ENCODE peak calls at places on chromosome 11, in four cellular contexts. M, Q, S and Y are unnamed samples.

GRCh38 chr11:24739637-24740036 is 242.8 kb downstream of the LUZP2 start:
- DNase-seq in Q (no peak), M (no peak), S (no peak), Y (no peak)

GRCh38 chr11:57349491-57350274 is 11.5 kb downstream of the P2RX3 start:
- DNase-seq in Q (no peak), S (peak), M (no peak), Y (no peak)

GRCh38 chr11:132312161-132312560 is 941.7 kb downstream of the NTM start:
- DNase-seq in M (no peak), Q (no peak), S (peak), Y (no peak)

GRCh38 chr11:118838905-118839553 is 44.7 kb upstream of the CXCR5 start:
- DNase-seq in Q (no peak), S (no peak), M (peak), Y (peak)

GRCh38 chr11:57071829-57072228 is 83.1 kb downstream of the OR5AK2 start:
- DNase-seq in S (no peak), Q (no peak), M (no peak), Y (no peak)

GRCh38 chr11:118618991-118619375 is 11.6 kb downstream of the PHLDB1 start:
- DNase-seq in Q (no peak), S (no peak), M (no peak), Y (no peak)

GRCh38 chr11:67318239-67318555 is 14.9 kb downstream of the SSH3 start:
- DNase-seq in M (no peak), S (no peak), Q (no peak), Y (no peak)

GRCh38 chr11:92475316-92475715 is 250.7 kb downstream of the FAT3 start:
- DNase-seq in S (no peak), M (no peak), Q (no peak), Y (no peak)

GRCh38 chr11:12090061-12090572 is 20.3 kb upstream of the MICAL2 start:
- DNase-seq in S (no peak), Q (no peak), M (no peak), Y (no peak)

GRCh38 chr11:130114726-130115125 is 44.9 kb upstream of the ST14 start:
- DNase-seq in S (no peak), M (no peak), Q (no peak), Y (no peak)

GRCh38 chr11:130112071-130112830 is 42.6 kb downstream of the APLP2 start:
- DNase-seq in Q (no peak), M (no peak), S (no peak), Y (no peak)

GRCh38 chr11:130118165-130118564 is 41.4 kb upstream of the ST14 start:
- DNase-seq in Q (no peak), S (no peak), M (peak), Y (peak)

GRCh38 chr11:130114281-130114680 is 44.6 kb downstream of the APLP2 start:
- DNase-seq in S (no peak), M (no peak), Q (no peak), Y (no peak)

DNA sequence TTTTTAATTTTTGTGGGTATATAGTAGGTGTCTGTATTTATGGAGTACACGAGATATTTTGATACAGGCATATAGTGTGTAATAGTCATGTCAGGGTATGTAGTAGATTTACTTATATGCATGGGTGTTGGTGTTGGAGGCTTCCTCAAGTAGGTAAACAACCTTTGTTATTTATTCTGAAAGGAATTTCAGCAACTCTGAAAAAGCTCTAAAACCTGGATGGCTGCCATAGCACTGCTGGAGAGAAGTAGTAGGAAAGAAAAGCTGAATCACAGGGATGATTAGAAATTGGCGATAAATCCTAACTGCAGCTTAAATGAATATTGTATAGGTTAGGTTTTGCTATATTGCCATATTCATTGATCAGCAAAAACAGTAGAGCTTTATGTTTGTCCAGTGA is 44.4 kb upstream of the ST14 start:
- DNase-seq in Q (no peak), S (peak), M (no peak), Y (no peak)
- H3K4me3 ChIP-seq in Q (no peak), S (no peak), M (no peak), Y (no peak)

GRCh38 chr11:77062924-77063323 is 3.8 kb upstream of the CAPN5 start:
- DNase-seq in Q (no peak), M (no peak), S (no peak), Y (no peak)
- TF ChIP-seq CTCF in Q (no peak), M (no peak), S (no peak), Y (no peak)

GRCh38 chr11:72075756-72076155 is 4.6 kb downstream of the NUMA1 start:
- DNase-seq in Q (no peak), S (no peak), M (no peak), Y (no peak)

GRCh38 chr11:72081184-72081644 is 564 bp downstream of the LRRC51 start:
- DNase-seq in Q (no peak), S (no peak), M (no peak), Y (no peak)

GRCh38 chr11:72080326-72081183 is at the start of the genes LRRC51 and NUMA1:
- DNase-seq in M (peak), Q (peak), S (peak), Y (peak)

GRCh38 chr11:72079776-72080325 is 491 bp downstream of the NUMA1 start:
- DNase-seq in M (no peak), Q (peak), S (no peak), Y (no peak)

GRCh38 chr11:72078477-72078876 is 1.9 kb downstream of the NUMA1 start:
- DNase-seq in S (no peak), Q (no peak), M (no peak), Y (no peak)
- H3K4me3 ChIP-seq in S (peak), Q (no peak), M (peak), Y (no peak)

DNA sequence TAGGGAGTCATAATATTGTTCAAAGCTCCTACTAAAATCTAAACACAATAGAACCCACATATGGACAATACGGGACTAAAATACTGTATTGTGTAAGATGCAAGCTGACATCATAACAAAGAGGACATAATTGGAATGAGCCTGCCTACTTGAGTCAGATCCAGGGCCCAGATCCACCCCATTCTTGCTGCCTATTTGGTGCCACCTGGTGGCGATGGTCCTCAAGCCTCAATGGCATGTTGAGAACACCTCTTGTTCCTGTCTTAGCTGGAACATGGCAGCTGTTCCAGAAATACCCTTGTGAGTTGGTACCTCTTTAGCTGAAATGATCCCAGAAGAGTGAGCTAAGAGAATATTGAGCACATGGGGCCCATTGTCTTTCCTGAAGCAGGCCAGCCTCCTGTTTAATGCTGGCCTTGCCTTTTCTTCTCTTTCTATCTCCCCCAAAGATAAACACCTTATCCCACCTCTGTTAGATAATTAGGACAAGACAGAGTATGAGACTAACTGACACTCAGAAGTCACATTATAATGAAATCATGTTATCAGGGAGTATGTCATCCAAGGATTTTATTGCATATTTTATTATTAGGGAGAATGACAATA is 680.9 kb upstream of the ANO5 start:
- DNase-seq in M (no peak), S (peak), Q (peak), Y (peak)
- TF ChIP-seq CTCF in M (peak), S (peak), Q (peak), Y (peak)

GRCh38 chr11:17839450-17839849 is 104.9 kb downstream of the KCNC1 start:
- DNase-seq in M (no peak), Q (no peak), S (no peak), Y (no peak)

GRCh38 chr11:17839973-17840611 is 105.5 kb downstream of the KCNC1 start:
- DNase-seq in M (no peak), S (peak), Q (no peak), Y (no peak)

GRCh38 chr11:17838102-17838501 is 103.5 kb downstream of the KCNC1 start:
- DNase-seq in S (no peak), M (no peak), Q (no peak), Y (no peak)
- H3K4me3 ChIP-seq in S (no peak), M (no peak), Q (no peak), Y (no peak)

DNA sequence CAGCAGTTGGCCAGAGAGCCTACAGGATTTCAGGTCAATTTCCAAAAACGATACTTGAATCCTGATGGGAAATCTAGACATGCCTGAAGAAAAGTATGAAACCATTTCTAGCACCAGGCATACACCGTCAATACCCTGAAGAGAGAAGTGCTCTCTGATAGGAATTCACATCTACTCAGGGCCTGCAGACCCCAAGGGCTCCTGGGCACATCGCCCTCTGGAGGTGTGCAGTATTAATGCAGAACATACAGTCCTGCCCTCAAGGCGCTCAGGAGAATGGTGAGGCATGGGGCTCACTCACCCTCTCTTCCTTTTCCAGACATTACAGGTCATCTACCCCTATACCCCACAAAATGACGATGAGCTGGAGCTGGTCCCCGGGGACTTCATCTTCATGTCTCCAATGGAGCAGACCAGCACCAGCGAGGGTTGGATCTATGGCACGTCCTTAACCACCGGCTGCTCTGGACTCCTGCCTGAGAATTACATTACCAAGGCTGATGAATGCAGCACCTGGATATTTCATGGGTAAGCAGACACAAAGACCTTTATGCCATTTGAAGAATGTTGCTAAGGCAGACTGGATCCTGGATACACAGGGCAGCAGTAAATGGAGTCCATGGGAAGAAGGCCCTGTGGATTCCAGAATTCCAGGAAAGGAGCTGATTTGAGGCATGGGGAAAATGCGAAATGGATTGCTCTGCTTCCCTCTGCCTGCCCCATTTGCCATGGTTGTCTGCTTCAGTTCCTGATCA is 49.3 kb upstream of the CRTAM start:
- DNase-seq in S (no peak), M (no peak), Q (no peak), Y (no peak)
- TF ChIP-seq CTCF in S (peak), M (no peak), Q (no peak), Y (peak)

GRCh38 chr11:85685131-85685819 is 720 bp downstream of the CCDC89 start:
- DNase-seq in M (no peak), Q (no peak), S (no peak), Y (no peak)
- H3K4me3 ChIP-seq in M (no peak), Q (no peak), S (peak), Y (no peak)

DNA sequence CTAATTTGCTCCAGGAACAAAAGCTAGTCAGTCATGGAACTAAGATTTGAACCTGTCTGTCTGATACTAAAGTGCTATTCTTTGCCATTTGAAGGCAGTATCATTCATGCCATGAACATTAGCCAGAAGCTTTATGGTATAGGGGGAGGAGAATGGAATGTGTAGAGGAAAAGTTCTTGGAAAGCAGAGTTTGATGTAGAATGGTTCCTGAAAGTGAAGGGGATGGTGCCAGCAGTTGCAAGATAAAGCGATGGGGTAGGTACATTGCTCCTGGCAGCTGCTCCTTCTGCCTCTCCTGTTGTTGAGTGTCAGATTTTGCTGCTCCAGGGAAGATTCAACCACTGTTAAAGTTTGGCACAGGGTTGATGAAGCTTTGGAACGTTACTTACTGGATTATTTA is 53.4 kb downstream of the ARHGAP42 start:
- DNase-seq in M (no peak), S (no peak), Q (no peak), Y (no peak)
- TF ChIP-seq CTCF in M (no peak), S (no peak), Q (no peak), Y (no peak)